ENCODE peak calls at places on chromosomes 5 and 9, in four cellular contexts. One of them, this sample, is unnamed.

GRCh38 chr5:3020426-3020825 is 268.9 kb upstream of the IRX2 start:
- DNase-seq in B cell: no peak
- DNase-seq in IMR-90: no peak
- DNase-seq in mucosa of descending colon: no peak
- DNase-seq in this sample: no peak

GRCh38 chr5:140014751-140015150 is 28.3 kb downstream of the NRG2 start:
- DNase-seq in IMR-90: no peak
- DNase-seq in B cell: no peak
- DNase-seq in mucosa of descending colon: no peak
- DNase-seq in this sample: no peak

GRCh38 chr5:141186897-141187512 is at the start of gene PCDHB9:
- DNase-seq in mucosa of descending colon: peak; percentile 16
- DNase-seq in IMR-90: peak; percentile 8
- DNase-seq in B cell: no peak
- DNase-seq in this sample: peak; percentile 45

GRCh38 chr5:133242221-133242835 is 190.5 kb downstream of the HSPA4 start:
- DNase-seq in mucosa of descending colon: no peak
- DNase-seq in B cell: no peak
- DNase-seq in IMR-90: no peak
- DNase-seq in this sample: no peak

GRCh38 chr5:77138981-77139380 is 51.9 kb upstream of the ZBED3 start:
- DNase-seq in IMR-90: peak; percentile 10
- DNase-seq in mucosa of descending colon: no peak
- DNase-seq in B cell: no peak
- DNase-seq in this sample: peak; percentile 30

GRCh38 chr5:103669615-103670014 is 107.0 kb upstream of the NUDT12 start:
- DNase-seq in mucosa of descending colon: peak; percentile 3
- DNase-seq in IMR-90: no peak
- DNase-seq in B cell: no peak
- DNase-seq in this sample: no peak

GRCh38 chr9:111198936-111199335 is 131.1 kb downstream of the OR2K2 start:
- DNase-seq in IMR-90: peak; percentile 36
- DNase-seq in mucosa of descending colon: no peak
- DNase-seq in B cell: no peak
- DNase-seq in this sample: no peak

GRCh38 chr5:88502179-88503064 is 233.8 kb upstream of the TMEM161B start:
- DNase-seq in IMR-90: no peak
- DNase-seq in mucosa of descending colon: no peak
- DNase-seq in B cell: no peak
- DNase-seq in this sample: no peak

GRCh38 chr9:132074736-132075135 is 4.9 kb downstream of the MED27 start:
- DNase-seq in IMR-90: peak; percentile 75
- DNase-seq in B cell: no peak
- DNase-seq in mucosa of descending colon: no peak
- DNase-seq in this sample: no peak

GRCh38 chr9:84668204-84669007 is 1.1 kb upstream of the NTRK2 start:
- DNase-seq in B cell: no peak
- DNase-seq in mucosa of descending colon: peak; percentile 67
- DNase-seq in IMR-90: peak; percentile 19
- DNase-seq in this sample: peak; percentile 92

GRCh38 chr5:56601641-56602071 is 213.7 kb upstream of the MAP3K1 start:
- DNase-seq in B cell: no peak
- DNase-seq in mucosa of descending colon: no peak
- DNase-seq in IMR-90: peak; percentile 85
- DNase-seq in this sample: no peak

GRCh38 chr9:35910613-35911488 is 1.6 kb downstream of the SPAAR start:
- DNase-seq in B cell: no peak
- DNase-seq in mucosa of descending colon: peak; percentile 82
- DNase-seq in IMR-90: peak; percentile 52
- DNase-seq in this sample: peak; percentile 40

GRCh38 chr5:113338628-113339027 is 96.2 kb downstream of the TSSK1B start:
- DNase-seq in IMR-90: no peak
- DNase-seq in B cell: no peak
- DNase-seq in mucosa of descending colon: no peak
- DNase-seq in this sample: no peak

GRCh38 chr9:127452481-127453092 is 1.3 kb downstream of the LRSAM1 start:
- DNase-seq in mucosa of descending colon: peak; percentile 84
- DNase-seq in B cell: no peak
- DNase-seq in IMR-90: peak; percentile 17
- DNase-seq in this sample: no peak

GRCh38 chr5:36878421-36879088 is 2.0 kb downstream of the NIPBL start:
- DNase-seq in mucosa of descending colon: peak; percentile 16
- DNase-seq in B cell: no peak
- DNase-seq in IMR-90: peak; percentile 57
- DNase-seq in this sample: peak; percentile 55

GRCh38 chr5:71629950-71630349 is 42.8 kb downstream of the MCCC2 start:
- DNase-seq in mucosa of descending colon: no peak
- DNase-seq in B cell: no peak
- DNase-seq in IMR-90: no peak
- DNase-seq in this sample: no peak

GRCh38 chr9:135107592-135108235 is 20.2 kb downstream of the OLFM1 start:
- DNase-seq in B cell: no peak
- DNase-seq in mucosa of descending colon: no peak
- DNase-seq in IMR-90: no peak
- DNase-seq in this sample: no peak

GRCh38 chr9:134560206-134560605 is 81.4 kb upstream of the COL5A1 start:
- DNase-seq in mucosa of descending colon: no peak
- DNase-seq in B cell: no peak
- DNase-seq in IMR-90: no peak
- DNase-seq in this sample: no peak

GRCh38 chr9:4269872-4270271 is 30.0 kb downstream of the GLIS3 start:
- DNase-seq in IMR-90: no peak
- DNase-seq in B cell: no peak
- DNase-seq in mucosa of descending colon: no peak
- DNase-seq in this sample: no peak

GRCh38 chr9:121830441-121831140 is 179.2 kb downstream of the DAB2IP start:
- DNase-seq in mucosa of descending colon: no peak
- DNase-seq in B cell: no peak
- DNase-seq in IMR-90: no peak
- DNase-seq in this sample: no peak

GRCh38 chr9:13033959-13034695 is 245.4 kb downstream of the MPDZ start:
- DNase-seq in B cell: no peak
- DNase-seq in mucosa of descending colon: peak; percentile 59
- DNase-seq in IMR-90: peak; percentile 54
- DNase-seq in this sample: peak; percentile 77

GRCh38 chr9:27368317-27368985 is 71.5 kb upstream of the EQTN start:
- DNase-seq in mucosa of descending colon: no peak
- DNase-seq in B cell: no peak
- DNase-seq in IMR-90: no peak
- DNase-seq in this sample: no peak

GRCh38 chr9:128611600-128612394 is 44.9 kb downstream of the DYNC2I2 start:
- DNase-seq in B cell: no peak
- DNase-seq in mucosa of descending colon: no peak
- DNase-seq in IMR-90: no peak
- DNase-seq in this sample: no peak

GRCh38 chr9:35014517-35014916 is 25.0 kb downstream of the DNAJB5 start:
- DNase-seq in B cell: no peak
- DNase-seq in IMR-90: no peak
- DNase-seq in mucosa of descending colon: no peak
- DNase-seq in this sample: no peak

DNA sequence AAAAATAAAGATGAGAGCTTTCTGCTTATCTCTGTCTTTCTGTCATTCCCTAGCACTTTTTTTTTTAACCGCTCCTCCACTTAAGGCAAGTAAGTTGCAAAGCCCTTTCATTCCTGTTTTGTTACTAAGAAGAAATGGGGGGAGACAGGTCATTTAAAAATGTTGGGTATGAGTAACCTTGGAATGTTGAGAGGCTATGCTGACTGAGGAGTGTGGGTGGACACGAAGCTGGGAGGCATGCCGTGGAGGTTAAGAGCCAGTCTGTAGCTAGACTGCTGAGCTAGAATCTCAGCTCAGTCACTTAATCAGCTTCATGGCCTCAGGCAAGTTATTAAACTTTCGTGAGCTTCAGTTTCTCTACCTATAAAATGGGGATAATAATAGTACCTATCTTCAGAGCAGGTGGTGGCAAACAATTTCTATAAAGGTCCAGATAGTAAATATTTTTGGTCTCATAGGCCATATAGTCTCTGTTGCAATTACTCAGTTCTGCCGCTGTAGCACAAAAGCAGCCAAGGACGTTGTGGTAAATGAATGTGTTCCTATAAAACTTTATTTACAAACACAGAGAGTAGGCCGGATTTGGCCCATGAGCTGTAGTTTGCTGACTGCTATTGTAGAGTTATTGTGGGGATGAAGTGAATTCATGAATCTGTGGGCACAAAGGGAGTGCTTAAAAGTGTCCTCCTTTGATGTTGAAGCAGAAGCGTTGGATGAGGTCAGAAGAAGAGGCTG is 220.0 kb downstream of the GABBR2 start:
- DNase-seq in mucosa of descending colon: no peak
- DNase-seq in IMR-90: peak; percentile 98
- DNase-seq in B cell: no peak
- DNase-seq in this sample: no peak
- TF ChIP-seq CTCF in mucosa of descending colon: no peak
- TF ChIP-seq CTCF in IMR-90: peak; percentile 28
- TF ChIP-seq CTCF in B cell: no peak
- TF ChIP-seq CTCF in this sample: no peak

GRCh38 chr5:83219495-83219894 is 142.1 kb downstream of the XRCC4 start:
- DNase-seq in B cell: no peak
- DNase-seq in IMR-90: peak; percentile 65
- DNase-seq in mucosa of descending colon: no peak
- DNase-seq in this sample: no peak
- TF ChIP-seq CTCF in B cell: no peak
- TF ChIP-seq CTCF in IMR-90: no peak
- TF ChIP-seq CTCF in mucosa of descending colon: no peak
- TF ChIP-seq CTCF in this sample: no peak

GRCh38 chr9:76756273-76756650 is 8.0 kb upstream of the PCA3 start:
- DNase-seq in B cell: no peak
- DNase-seq in IMR-90: peak; percentile 41
- DNase-seq in mucosa of descending colon: peak; percentile 51
- DNase-seq in this sample: peak; percentile 75
- TF ChIP-seq CTCF in B cell: no peak
- TF ChIP-seq CTCF in IMR-90: peak; percentile 43
- TF ChIP-seq CTCF in mucosa of descending colon: no peak
- TF ChIP-seq CTCF in this sample: no peak

DNA sequence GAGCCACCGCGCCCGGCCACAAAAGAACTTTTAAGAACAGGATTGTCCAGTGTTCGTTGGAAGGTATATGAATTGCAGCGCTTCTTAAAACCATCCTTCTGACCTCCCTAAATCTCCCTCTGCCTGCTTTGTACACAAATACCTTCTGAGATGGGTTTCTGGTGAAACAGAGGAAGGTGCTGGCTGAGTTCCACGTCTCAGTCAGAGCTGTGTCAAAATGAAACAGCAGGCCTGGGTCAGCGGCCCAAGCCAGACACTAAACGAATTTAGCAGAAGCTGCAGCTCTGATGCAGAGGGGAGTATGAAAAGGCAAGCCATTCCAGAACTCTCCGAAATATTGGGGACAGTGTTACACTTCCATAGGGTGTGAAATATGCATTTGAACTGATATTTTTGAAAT is 37.8 kb upstream of the CRB2 start:
- DNase-seq in B cell: no peak
- DNase-seq in mucosa of descending colon: no peak
- DNase-seq in IMR-90: no peak
- DNase-seq in this sample: no peak
- TF ChIP-seq CTCF in B cell: no peak
- TF ChIP-seq CTCF in mucosa of descending colon: no peak
- TF ChIP-seq CTCF in IMR-90: no peak
- TF ChIP-seq CTCF in this sample: no peak

GRCh38 chr9:91161465-91162275 is 200.0 kb downstream of the AUH start:
- DNase-seq in IMR-90: no peak
- DNase-seq in mucosa of descending colon: peak; percentile 3
- DNase-seq in B cell: no peak
- DNase-seq in this sample: no peak
- TF ChIP-seq CTCF in IMR-90: no peak
- TF ChIP-seq CTCF in mucosa of descending colon: no peak
- TF ChIP-seq CTCF in B cell: no peak
- TF ChIP-seq CTCF in this sample: no peak

GRCh38 chr9:114156311-114156657 is 947 bp downstream of the COL27A1 start:
- DNase-seq in mucosa of descending colon: peak; percentile 27
- DNase-seq in B cell: no peak
- DNase-seq in IMR-90: no peak
- DNase-seq in this sample: no peak

GRCh38 chr9:114155263-114155966 is at the start of gene COL27A1:
- DNase-seq in IMR-90: peak; percentile 70
- DNase-seq in B cell: peak; percentile 73
- DNase-seq in mucosa of descending colon: peak; percentile 86
- DNase-seq in this sample: peak; percentile 96

GRCh38 chr9:114154597-114155102 is 687 bp upstream of the COL27A1 start:
- DNase-seq in mucosa of descending colon: no peak
- DNase-seq in B cell: no peak
- DNase-seq in IMR-90: no peak
- DNase-seq in this sample: no peak

GRCh38 chr9:114155967-114156294 is 594 bp downstream of the COL27A1 start:
- DNase-seq in B cell: no peak
- DNase-seq in IMR-90: no peak
- DNase-seq in mucosa of descending colon: no peak
- DNase-seq in this sample: no peak

GRCh38 chr9:114153761-114154596 is 1.4 kb upstream of the COL27A1 start:
- DNase-seq in mucosa of descending colon: no peak
- DNase-seq in B cell: no peak
- DNase-seq in IMR-90: peak; percentile 25
- DNase-seq in this sample: no peak
- TF ChIP-seq CTCF in mucosa of descending colon: no peak
- TF ChIP-seq CTCF in B cell: no peak
- TF ChIP-seq CTCF in IMR-90: peak; percentile 37
- TF ChIP-seq CTCF in this sample: no peak

GRCh38 chr9:18947772-18948391 is 85.1 kb downstream of the SAXO1 start:
- DNase-seq in mucosa of descending colon: no peak
- DNase-seq in B cell: no peak
- DNase-seq in IMR-90: peak; percentile 6
- DNase-seq in this sample: no peak
- TF ChIP-seq CTCF in mucosa of descending colon: no peak
- TF ChIP-seq CTCF in B cell: no peak
- TF ChIP-seq CTCF in IMR-90: no peak
- TF ChIP-seq CTCF in this sample: no peak

GRCh38 chr5:152532714-152533113 is 127.6 kb upstream of the NMUR2 start:
- DNase-seq in mucosa of descending colon: peak; percentile 17
- DNase-seq in B cell: no peak
- DNase-seq in IMR-90: peak; percentile 56
- DNase-seq in this sample: no peak
- TF ChIP-seq CTCF in mucosa of descending colon: no peak
- TF ChIP-seq CTCF in B cell: peak; percentile 40
- TF ChIP-seq CTCF in IMR-90: peak; percentile 65
- TF ChIP-seq CTCF in this sample: no peak

GRCh38 chr5:157689942-157690689 is 18.8 kb downstream of the C5orf52 start:
- DNase-seq in IMR-90: no peak
- DNase-seq in mucosa of descending colon: no peak
- DNase-seq in B cell: peak; percentile 45
- DNase-seq in this sample: no peak
- TF ChIP-seq CTCF in IMR-90: no peak
- TF ChIP-seq CTCF in mucosa of descending colon: no peak
- TF ChIP-seq CTCF in B cell: peak; percentile 42
- TF ChIP-seq CTCF in this sample: no peak